ENCODE peak calls at places on chromosomes 1 and 21, in six cellular contexts. K is NCI-H2227 treated with DMSO at 0.1 percent for 48 hours, Y is NCI-H1105, I is neuronal stem cell, Z is NCI-H1092, L is tibial nerve. P is an unnamed sample.

GRCh38 chr21:36929622-36930021 is 36.8 kb downstream of the HLCS start:
- DNase-seq in K (no peak), Y (peak), I (no peak), Z (no peak), L (no peak), P (no peak)

GRCh38 chr1:242447682-242448081 is 76.8 kb downstream of the PLD5 start:
- DNase-seq in K (no peak), Y (no peak), I (peak), Z (no peak), L (no peak), P (no peak)

GRCh38 chr1:30526652-30527345 is 196.6 kb downstream of the MATN1 start:
- DNase-seq in K (no peak), Y (no peak), I (no peak), Z (no peak), L (no peak), P (no peak)

GRCh38 chr1:168360151-168360550 is 79.5 kb downstream of the TBX19 start:
- DNase-seq in K (no peak), Y (no peak), I (no peak), Z (no peak), L (no peak), P (no peak)

GRCh38 chr1:155026588-155026987 is 7.0 kb downstream of the DCST2 start:
- DNase-seq in K (no peak), Y (no peak), I (no peak), Z (no peak), L (no peak), P (no peak)

GRCh38 chr1:158154501-158154900 is 26.2 kb upstream of the CD1D start:
- DNase-seq in K (no peak), Y (no peak), I (no peak), Z (no peak), L (no peak), P (no peak)

GRCh38 chr1:204278973-204279372 is 65.2 kb upstream of the GOLT1A start:
- DNase-seq in K (no peak), Y (no peak), I (no peak), Z (no peak), L (no peak), P (no peak)

GRCh38 chr1:38050397-38051141 is 4.0 kb upstream of the POU3F1 start:
- DNase-seq in K (peak), Y (no peak), I (no peak), Z (no peak), L (no peak), P (no peak)

GRCh38 chr1:211985556-211986264 is 49.6 kb downstream of the INTS7 start:
- DNase-seq in K (no peak), Y (no peak), I (no peak), Z (no peak), L (no peak), P (no peak)

P was measured in T-helper 1 cell.